ENCODE peak calls at places on chromosomes 5 and 9, in seven cellular contexts. One of them, this sample, is unnamed.

GRCh38 chr5:158212915-158213314 is 354.0 kb upstream of the CLINT1 start:
- DNase-seq in spleen: no peak
- DNase-seq in activated T-helper 1 cell treated with anti-CD3 and anti-CD28 coated beads, Interleukin-12 subunit alpha, Interleukin-12 subunit beta, Interleukin-2, Interleukin-4 antibody, amounts not matched to agents 30 ng/mL and 10 ng/mL and 1 ng/mL, durations not matched to agents 14 hours and 24 hours and 36 hours: no peak
- DNase-seq in NCI-H2081: no peak
- DNase-seq in ELF-1: peak; percentile 8
- DNase-seq in psoas muscle: no peak
- DNase-seq in activated CD4-positive, CD25-positive, alpha-beta regulatory T cell treated with anti-CD3 and anti-CD28 coated beads, Interleukin-2, amount 50 U/mL, for 72 hours: no peak
- DNase-seq in this sample: no peak

GRCh38 chr5:149632311-149633251 is 51.3 kb downstream of the ARHGEF37 start:
- DNase-seq in spleen: no peak
- DNase-seq in psoas muscle: no peak
- DNase-seq in NCI-H2081: no peak
- DNase-seq in ELF-1: no peak
- DNase-seq in activated CD4-positive, CD25-positive, alpha-beta regulatory T cell treated with anti-CD3 and anti-CD28 coated beads, Interleukin-2, amount 50 U/mL, for 72 hours: no peak
- DNase-seq in activated T-helper 1 cell treated with anti-CD3 and anti-CD28 coated beads, Interleukin-12 subunit alpha, Interleukin-12 subunit beta, Interleukin-2, Interleukin-4 antibody, amounts not matched to agents 30 ng/mL and 10 ng/mL and 1 ng/mL, durations not matched to agents 14 hours and 24 hours and 36 hours: no peak
- DNase-seq in this sample: no peak

GRCh38 chr5:148963679-148964078 is 99.2 kb downstream of the SH3TC2 start:
- DNase-seq in psoas muscle: no peak
- DNase-seq in ELF-1: no peak
- DNase-seq in spleen: no peak
- DNase-seq in NCI-H2081: no peak
- DNase-seq in activated T-helper 1 cell treated with anti-CD3 and anti-CD28 coated beads, Interleukin-12 subunit alpha, Interleukin-12 subunit beta, Interleukin-2, Interleukin-4 antibody, amounts not matched to agents 30 ng/mL and 10 ng/mL and 1 ng/mL, durations not matched to agents 14 hours and 24 hours and 36 hours: no peak
- DNase-seq in activated CD4-positive, CD25-positive, alpha-beta regulatory T cell treated with anti-CD3 and anti-CD28 coated beads, Interleukin-2, amount 50 U/mL, for 72 hours: no peak
- DNase-seq in this sample: no peak

GRCh38 chr5:179824745-179825112 is 4.0 kb downstream of the SQSTM1 start:
- DNase-seq in NCI-H2081: no peak
- DNase-seq in psoas muscle: no peak
- DNase-seq in spleen: no peak
- DNase-seq in activated T-helper 1 cell treated with anti-CD3 and anti-CD28 coated beads, Interleukin-12 subunit alpha, Interleukin-12 subunit beta, Interleukin-2, Interleukin-4 antibody, amounts not matched to agents 30 ng/mL and 10 ng/mL and 1 ng/mL, durations not matched to agents 14 hours and 24 hours and 36 hours: no peak
- DNase-seq in ELF-1: no peak
- DNase-seq in activated CD4-positive, CD25-positive, alpha-beta regulatory T cell treated with anti-CD3 and anti-CD28 coated beads, Interleukin-2, amount 50 U/mL, for 72 hours: no peak
- DNase-seq in this sample: no peak

GRCh38 chr9:126223798-126224531 is 102.7 kb upstream of the MVB12B start:
- DNase-seq in psoas muscle: no peak
- DNase-seq in ELF-1: no peak
- DNase-seq in spleen: no peak
- DNase-seq in activated CD4-positive, CD25-positive, alpha-beta regulatory T cell treated with anti-CD3 and anti-CD28 coated beads, Interleukin-2, amount 50 U/mL, for 72 hours: no peak
- DNase-seq in NCI-H2081: no peak
- DNase-seq in activated T-helper 1 cell treated with anti-CD3 and anti-CD28 coated beads, Interleukin-12 subunit alpha, Interleukin-12 subunit beta, Interleukin-2, Interleukin-4 antibody, amounts not matched to agents 30 ng/mL and 10 ng/mL and 1 ng/mL, durations not matched to agents 14 hours and 24 hours and 36 hours: no peak
- DNase-seq in this sample: no peak

GRCh38 chr9:135921749-135922310 is 14.5 kb upstream of the CAMSAP1 start:
- DNase-seq in activated CD4-positive, CD25-positive, alpha-beta regulatory T cell treated with anti-CD3 and anti-CD28 coated beads, Interleukin-2, amount 50 U/mL, for 72 hours: no peak
- DNase-seq in spleen: peak; percentile 50
- DNase-seq in NCI-H2081: no peak
- DNase-seq in activated T-helper 1 cell treated with anti-CD3 and anti-CD28 coated beads, Interleukin-12 subunit alpha, Interleukin-12 subunit beta, Interleukin-2, Interleukin-4 antibody, amounts not matched to agents 30 ng/mL and 10 ng/mL and 1 ng/mL, durations not matched to agents 14 hours and 24 hours and 36 hours: no peak
- DNase-seq in psoas muscle: no peak
- DNase-seq in ELF-1: no peak
- DNase-seq in this sample: no peak

GRCh38 chr5:116273458-116274242 is 188.8 kb downstream of the COMMD10 start:
- DNase-seq in psoas muscle: no peak
- DNase-seq in activated T-helper 1 cell treated with anti-CD3 and anti-CD28 coated beads, Interleukin-12 subunit alpha, Interleukin-12 subunit beta, Interleukin-2, Interleukin-4 antibody, amounts not matched to agents 30 ng/mL and 10 ng/mL and 1 ng/mL, durations not matched to agents 14 hours and 24 hours and 36 hours: no peak
- DNase-seq in activated CD4-positive, CD25-positive, alpha-beta regulatory T cell treated with anti-CD3 and anti-CD28 coated beads, Interleukin-2, amount 50 U/mL, for 72 hours: no peak
- DNase-seq in spleen: no peak
- DNase-seq in NCI-H2081: no peak
- DNase-seq in ELF-1: no peak
- DNase-seq in this sample: no peak

GRCh38 chr5:137137013-137137632 is 362.0 kb downstream of the SPOCK1 start:
- DNase-seq in NCI-H2081: peak; percentile 17
- DNase-seq in spleen: no peak
- DNase-seq in ELF-1: no peak
- DNase-seq in activated T-helper 1 cell treated with anti-CD3 and anti-CD28 coated beads, Interleukin-12 subunit alpha, Interleukin-12 subunit beta, Interleukin-2, Interleukin-4 antibody, amounts not matched to agents 30 ng/mL and 10 ng/mL and 1 ng/mL, durations not matched to agents 14 hours and 24 hours and 36 hours: no peak
- DNase-seq in activated CD4-positive, CD25-positive, alpha-beta regulatory T cell treated with anti-CD3 and anti-CD28 coated beads, Interleukin-2, amount 50 U/mL, for 72 hours: no peak
- DNase-seq in psoas muscle: no peak
- DNase-seq in this sample: no peak

GRCh38 chr9:129141066-129142041 is 30.1 kb downstream of the PTPA start:
- DNase-seq in NCI-H2081: no peak
- DNase-seq in activated T-helper 1 cell treated with anti-CD3 and anti-CD28 coated beads, Interleukin-12 subunit alpha, Interleukin-12 subunit beta, Interleukin-2, Interleukin-4 antibody, amounts not matched to agents 30 ng/mL and 10 ng/mL and 1 ng/mL, durations not matched to agents 14 hours and 24 hours and 36 hours: peak; percentile 21
- DNase-seq in spleen: peak; percentile 82
- DNase-seq in ELF-1: no peak
- DNase-seq in activated CD4-positive, CD25-positive, alpha-beta regulatory T cell treated with anti-CD3 and anti-CD28 coated beads, Interleukin-2, amount 50 U/mL, for 72 hours: no peak
- DNase-seq in psoas muscle: peak; percentile 44
- DNase-seq in this sample: no peak

GRCh38 chr9:122819791-122820489 is 8.4 kb downstream of the PDCL start:
- DNase-seq in ELF-1: no peak
- DNase-seq in activated CD4-positive, CD25-positive, alpha-beta regulatory T cell treated with anti-CD3 and anti-CD28 coated beads, Interleukin-2, amount 50 U/mL, for 72 hours: no peak
- DNase-seq in activated T-helper 1 cell treated with anti-CD3 and anti-CD28 coated beads, Interleukin-12 subunit alpha, Interleukin-12 subunit beta, Interleukin-2, Interleukin-4 antibody, amounts not matched to agents 30 ng/mL and 10 ng/mL and 1 ng/mL, durations not matched to agents 14 hours and 24 hours and 36 hours: no peak
- DNase-seq in NCI-H2081: no peak
- DNase-seq in spleen: no peak
- DNase-seq in psoas muscle: no peak
- DNase-seq in this sample: peak; percentile 48

GRCh38 chr9:117480251-117480650 is 65.4 kb upstream of the ASTN2 start:
- DNase-seq in spleen: no peak
- DNase-seq in activated T-helper 1 cell treated with anti-CD3 and anti-CD28 coated beads, Interleukin-12 subunit alpha, Interleukin-12 subunit beta, Interleukin-2, Interleukin-4 antibody, amounts not matched to agents 30 ng/mL and 10 ng/mL and 1 ng/mL, durations not matched to agents 14 hours and 24 hours and 36 hours: no peak
- DNase-seq in activated CD4-positive, CD25-positive, alpha-beta regulatory T cell treated with anti-CD3 and anti-CD28 coated beads, Interleukin-2, amount 50 U/mL, for 72 hours: no peak
- DNase-seq in psoas muscle: no peak
- DNase-seq in ELF-1: no peak
- DNase-seq in NCI-H2081: no peak
- DNase-seq in this sample: no peak

GRCh38 chr9:127936347-127936852 is 1.3 kb downstream of the DPM2 start:
- DNase-seq in ELF-1: no peak
- DNase-seq in spleen: no peak
- DNase-seq in psoas muscle: no peak
- DNase-seq in NCI-H2081: no peak
- DNase-seq in activated T-helper 1 cell treated with anti-CD3 and anti-CD28 coated beads, Interleukin-12 subunit alpha, Interleukin-12 subunit beta, Interleukin-2, Interleukin-4 antibody, amounts not matched to agents 30 ng/mL and 10 ng/mL and 1 ng/mL, durations not matched to agents 14 hours and 24 hours and 36 hours: no peak
- DNase-seq in activated CD4-positive, CD25-positive, alpha-beta regulatory T cell treated with anti-CD3 and anti-CD28 coated beads, Interleukin-2, amount 50 U/mL, for 72 hours: no peak
- DNase-seq in this sample: no peak

GRCh38 chr5:135457424-135458071 is 5.4 kb upstream of the TIFAB start:
- DNase-seq in psoas muscle: peak; percentile 57
- DNase-seq in ELF-1: peak; percentile 88
- DNase-seq in activated CD4-positive, CD25-positive, alpha-beta regulatory T cell treated with anti-CD3 and anti-CD28 coated beads, Interleukin-2, amount 50 U/mL, for 72 hours: peak; percentile 69
- DNase-seq in activated T-helper 1 cell treated with anti-CD3 and anti-CD28 coated beads, Interleukin-12 subunit alpha, Interleukin-12 subunit beta, Interleukin-2, Interleukin-4 antibody, amounts not matched to agents 30 ng/mL and 10 ng/mL and 1 ng/mL, durations not matched to agents 14 hours and 24 hours and 36 hours: peak; percentile 36
- DNase-seq in spleen: peak; percentile 89
- DNase-seq in NCI-H2081: peak; percentile 23
- DNase-seq in this sample: no peak

GRCh38 chr5:36607114-36607561 is 732 bp downstream of the SLC1A3 start:
- DNase-seq in activated CD4-positive, CD25-positive, alpha-beta regulatory T cell treated with anti-CD3 and anti-CD28 coated beads, Interleukin-2, amount 50 U/mL, for 72 hours: no peak
- DNase-seq in psoas muscle: peak; percentile 25
- DNase-seq in spleen: no peak
- DNase-seq in NCI-H2081: peak; percentile 25
- DNase-seq in activated T-helper 1 cell treated with anti-CD3 and anti-CD28 coated beads, Interleukin-12 subunit alpha, Interleukin-12 subunit beta, Interleukin-2, Interleukin-4 antibody, amounts not matched to agents 30 ng/mL and 10 ng/mL and 1 ng/mL, durations not matched to agents 14 hours and 24 hours and 36 hours: no peak
- DNase-seq in ELF-1: peak; percentile 68
- DNase-seq in this sample: no peak

GRCh38 chr9:110648698-110649097 is 19.9 kb upstream of the MUSK start:
- DNase-seq in spleen: no peak
- DNase-seq in NCI-H2081: no peak
- DNase-seq in activated T-helper 1 cell treated with anti-CD3 and anti-CD28 coated beads, Interleukin-12 subunit alpha, Interleukin-12 subunit beta, Interleukin-2, Interleukin-4 antibody, amounts not matched to agents 30 ng/mL and 10 ng/mL and 1 ng/mL, durations not matched to agents 14 hours and 24 hours and 36 hours: no peak
- DNase-seq in psoas muscle: no peak
- DNase-seq in activated CD4-positive, CD25-positive, alpha-beta regulatory T cell treated with anti-CD3 and anti-CD28 coated beads, Interleukin-2, amount 50 U/mL, for 72 hours: no peak
- DNase-seq in ELF-1: no peak
- DNase-seq in this sample: no peak

GRCh38 chr9:35690447-35691324 is 961 bp upstream of the TPM2 start:
- DNase-seq in activated T-helper 1 cell treated with anti-CD3 and anti-CD28 coated beads, Interleukin-12 subunit alpha, Interleukin-12 subunit beta, Interleukin-2, Interleukin-4 antibody, amounts not matched to agents 30 ng/mL and 10 ng/mL and 1 ng/mL, durations not matched to agents 14 hours and 24 hours and 36 hours: peak; percentile 9
- DNase-seq in activated CD4-positive, CD25-positive, alpha-beta regulatory T cell treated with anti-CD3 and anti-CD28 coated beads, Interleukin-2, amount 50 U/mL, for 72 hours: no peak
- DNase-seq in ELF-1: peak; percentile 25
- DNase-seq in psoas muscle: peak; percentile 86
- DNase-seq in spleen: peak; percentile 86
- DNase-seq in NCI-H2081: peak; percentile 43
- DNase-seq in this sample: no peak

GRCh38 chr5:64166201-64166959 is 737 bp downstream of the RNF180 start:
- DNase-seq in psoas muscle: no peak
- DNase-seq in activated CD4-positive, CD25-positive, alpha-beta regulatory T cell treated with anti-CD3 and anti-CD28 coated beads, Interleukin-2, amount 50 U/mL, for 72 hours: no peak
- DNase-seq in ELF-1: no peak
- DNase-seq in NCI-H2081: no peak
- DNase-seq in activated T-helper 1 cell treated with anti-CD3 and anti-CD28 coated beads, Interleukin-12 subunit alpha, Interleukin-12 subunit beta, Interleukin-2, Interleukin-4 antibody, amounts not matched to agents 30 ng/mL and 10 ng/mL and 1 ng/mL, durations not matched to agents 14 hours and 24 hours and 36 hours: no peak
- DNase-seq in spleen: peak; percentile 68
- DNase-seq in this sample: no peak

GRCh38 chr5:135242496-135243193 is 156.4 kb downstream of the MACROH2A1 start:
- DNase-seq in ELF-1: no peak
- DNase-seq in psoas muscle: peak; percentile 66
- DNase-seq in spleen: no peak
- DNase-seq in activated T-helper 1 cell treated with anti-CD3 and anti-CD28 coated beads, Interleukin-12 subunit alpha, Interleukin-12 subunit beta, Interleukin-2, Interleukin-4 antibody, amounts not matched to agents 30 ng/mL and 10 ng/mL and 1 ng/mL, durations not matched to agents 14 hours and 24 hours and 36 hours: no peak
- DNase-seq in NCI-H2081: no peak
- DNase-seq in activated CD4-positive, CD25-positive, alpha-beta regulatory T cell treated with anti-CD3 and anti-CD28 coated beads, Interleukin-2, amount 50 U/mL, for 72 hours: no peak
- DNase-seq in this sample: no peak

GRCh38 chr9:132583584-132584304 is 1.3 kb downstream of the BARHL1 start:
- DNase-seq in activated T-helper 1 cell treated with anti-CD3 and anti-CD28 coated beads, Interleukin-12 subunit alpha, Interleukin-12 subunit beta, Interleukin-2, Interleukin-4 antibody, amounts not matched to agents 30 ng/mL and 10 ng/mL and 1 ng/mL, durations not matched to agents 14 hours and 24 hours and 36 hours: no peak
- DNase-seq in activated CD4-positive, CD25-positive, alpha-beta regulatory T cell treated with anti-CD3 and anti-CD28 coated beads, Interleukin-2, amount 50 U/mL, for 72 hours: no peak
- DNase-seq in ELF-1: no peak
- DNase-seq in NCI-H2081: no peak
- DNase-seq in spleen: no peak
- DNase-seq in psoas muscle: no peak
- DNase-seq in this sample: no peak

GRCh38 chr9:117555964-117556629 is 141.2 kb upstream of the ASTN2 start:
- DNase-seq in ELF-1: peak; percentile 70
- DNase-seq in psoas muscle: peak; percentile 24
- DNase-seq in activated CD4-positive, CD25-positive, alpha-beta regulatory T cell treated with anti-CD3 and anti-CD28 coated beads, Interleukin-2, amount 50 U/mL, for 72 hours: peak; percentile 29
- DNase-seq in activated T-helper 1 cell treated with anti-CD3 and anti-CD28 coated beads, Interleukin-12 subunit alpha, Interleukin-12 subunit beta, Interleukin-2, Interleukin-4 antibody, amounts not matched to agents 30 ng/mL and 10 ng/mL and 1 ng/mL, durations not matched to agents 14 hours and 24 hours and 36 hours: peak; percentile 1
- DNase-seq in spleen: no peak
- DNase-seq in NCI-H2081: peak; percentile 9
- DNase-seq in this sample: peak; percentile 61

GRCh38 chr5:148939676-148940075 is 113.3 kb downstream of the ADRB2 start:
- DNase-seq in ELF-1: no peak
- DNase-seq in activated CD4-positive, CD25-positive, alpha-beta regulatory T cell treated with anti-CD3 and anti-CD28 coated beads, Interleukin-2, amount 50 U/mL, for 72 hours: no peak
- DNase-seq in spleen: no peak
- DNase-seq in NCI-H2081: no peak
- DNase-seq in psoas muscle: no peak
- DNase-seq in activated T-helper 1 cell treated with anti-CD3 and anti-CD28 coated beads, Interleukin-12 subunit alpha, Interleukin-12 subunit beta, Interleukin-2, Interleukin-4 antibody, amounts not matched to agents 30 ng/mL and 10 ng/mL and 1 ng/mL, durations not matched to agents 14 hours and 24 hours and 36 hours: no peak
- DNase-seq in this sample: no peak

GRCh38 chr9:125655691-125656410 is 51.2 kb downstream of the MAPKAP1 start:
- DNase-seq in NCI-H2081: no peak
- DNase-seq in activated T-helper 1 cell treated with anti-CD3 and anti-CD28 coated beads, Interleukin-12 subunit alpha, Interleukin-12 subunit beta, Interleukin-2, Interleukin-4 antibody, amounts not matched to agents 30 ng/mL and 10 ng/mL and 1 ng/mL, durations not matched to agents 14 hours and 24 hours and 36 hours: no peak
- DNase-seq in activated CD4-positive, CD25-positive, alpha-beta regulatory T cell treated with anti-CD3 and anti-CD28 coated beads, Interleukin-2, amount 50 U/mL, for 72 hours: no peak
- DNase-seq in psoas muscle: no peak
- DNase-seq in spleen: no peak
- DNase-seq in ELF-1: no peak
- DNase-seq in this sample: no peak

GRCh38 chr5:142472306-142472951 is 147.6 kb upstream of the SPRY4 start:
- DNase-seq in NCI-H2081: no peak
- DNase-seq in psoas muscle: no peak
- DNase-seq in activated T-helper 1 cell treated with anti-CD3 and anti-CD28 coated beads, Interleukin-12 subunit alpha, Interleukin-12 subunit beta, Interleukin-2, Interleukin-4 antibody, amounts not matched to agents 30 ng/mL and 10 ng/mL and 1 ng/mL, durations not matched to agents 14 hours and 24 hours and 36 hours: peak; percentile 17
- DNase-seq in ELF-1: no peak
- DNase-seq in spleen: no peak
- DNase-seq in activated CD4-positive, CD25-positive, alpha-beta regulatory T cell treated with anti-CD3 and anti-CD28 coated beads, Interleukin-2, amount 50 U/mL, for 72 hours: no peak
- DNase-seq in this sample: no peak

GRCh38 chr9:98018347-98018746 is 35.2 kb downstream of the ANP32B start:
- DNase-seq in activated T-helper 1 cell treated with anti-CD3 and anti-CD28 coated beads, Interleukin-12 subunit alpha, Interleukin-12 subunit beta, Interleukin-2, Interleukin-4 antibody, amounts not matched to agents 30 ng/mL and 10 ng/mL and 1 ng/mL, durations not matched to agents 14 hours and 24 hours and 36 hours: no peak
- DNase-seq in activated CD4-positive, CD25-positive, alpha-beta regulatory T cell treated with anti-CD3 and anti-CD28 coated beads, Interleukin-2, amount 50 U/mL, for 72 hours: no peak
- DNase-seq in psoas muscle: no peak
- DNase-seq in NCI-H2081: no peak
- DNase-seq in ELF-1: no peak
- DNase-seq in spleen: no peak
- DNase-seq in this sample: no peak

GRCh38 chr9:97803167-97804058 is 49.6 kb upstream of the FOXE1 start:
- DNase-seq in psoas muscle: peak; percentile 60
- DNase-seq in activated CD4-positive, CD25-positive, alpha-beta regulatory T cell treated with anti-CD3 and anti-CD28 coated beads, Interleukin-2, amount 50 U/mL, for 72 hours: peak; percentile 77
- DNase-seq in spleen: peak; percentile 94
- DNase-seq in NCI-H2081: peak; percentile 87
- DNase-seq in ELF-1: peak; percentile 82
- DNase-seq in activated T-helper 1 cell treated with anti-CD3 and anti-CD28 coated beads, Interleukin-12 subunit alpha, Interleukin-12 subunit beta, Interleukin-2, Interleukin-4 antibody, amounts not matched to agents 30 ng/mL and 10 ng/mL and 1 ng/mL, durations not matched to agents 14 hours and 24 hours and 36 hours: peak; percentile 66
- DNase-seq in this sample: peak; percentile 67

GRCh38 chr9:123686131-123686848 is 243.6 kb downstream of the DENND1A start:
- DNase-seq in activated CD4-positive, CD25-positive, alpha-beta regulatory T cell treated with anti-CD3 and anti-CD28 coated beads, Interleukin-2, amount 50 U/mL, for 72 hours: no peak
- DNase-seq in psoas muscle: no peak
- DNase-seq in activated T-helper 1 cell treated with anti-CD3 and anti-CD28 coated beads, Interleukin-12 subunit alpha, Interleukin-12 subunit beta, Interleukin-2, Interleukin-4 antibody, amounts not matched to agents 30 ng/mL and 10 ng/mL and 1 ng/mL, durations not matched to agents 14 hours and 24 hours and 36 hours: no peak
- DNase-seq in spleen: no peak
- DNase-seq in ELF-1: no peak
- DNase-seq in NCI-H2081: peak; percentile 41
- DNase-seq in this sample: no peak

GRCh38 chr5:154078305-154078704 is 39.5 kb downstream of the MFAP3 start:
- DNase-seq in spleen: no peak
- DNase-seq in psoas muscle: no peak
- DNase-seq in NCI-H2081: peak; percentile 96
- DNase-seq in activated CD4-positive, CD25-positive, alpha-beta regulatory T cell treated with anti-CD3 and anti-CD28 coated beads, Interleukin-2, amount 50 U/mL, for 72 hours: no peak
- DNase-seq in ELF-1: no peak
- DNase-seq in activated T-helper 1 cell treated with anti-CD3 and anti-CD28 coated beads, Interleukin-12 subunit alpha, Interleukin-12 subunit beta, Interleukin-2, Interleukin-4 antibody, amounts not matched to agents 30 ng/mL and 10 ng/mL and 1 ng/mL, durations not matched to agents 14 hours and 24 hours and 36 hours: no peak
- DNase-seq in this sample: peak; percentile 31

GRCh38 chr5:65801332-65801731 is 79.3 kb downstream of the NLN start:
- DNase-seq in activated T-helper 1 cell treated with anti-CD3 and anti-CD28 coated beads, Interleukin-12 subunit alpha, Interleukin-12 subunit beta, Interleukin-2, Interleukin-4 antibody, amounts not matched to agents 30 ng/mL and 10 ng/mL and 1 ng/mL, durations not matched to agents 14 hours and 24 hours and 36 hours: no peak
- DNase-seq in activated CD4-positive, CD25-positive, alpha-beta regulatory T cell treated with anti-CD3 and anti-CD28 coated beads, Interleukin-2, amount 50 U/mL, for 72 hours: no peak
- DNase-seq in ELF-1: no peak
- DNase-seq in psoas muscle: no peak
- DNase-seq in spleen: no peak
- DNase-seq in NCI-H2081: no peak
- DNase-seq in this sample: no peak

GRCh38 chr9:68975644-68976043 is 38.3 kb downstream of the PRKACG start:
- DNase-seq in NCI-H2081: no peak
- DNase-seq in activated T-helper 1 cell treated with anti-CD3 and anti-CD28 coated beads, Interleukin-12 subunit alpha, Interleukin-12 subunit beta, Interleukin-2, Interleukin-4 antibody, amounts not matched to agents 30 ng/mL and 10 ng/mL and 1 ng/mL, durations not matched to agents 14 hours and 24 hours and 36 hours: no peak
- DNase-seq in activated CD4-positive, CD25-positive, alpha-beta regulatory T cell treated with anti-CD3 and anti-CD28 coated beads, Interleukin-2, amount 50 U/mL, for 72 hours: no peak
- DNase-seq in psoas muscle: no peak
- DNase-seq in ELF-1: no peak
- DNase-seq in spleen: no peak
- DNase-seq in this sample: no peak

GRCh38 chr9:129437626-129438323 is 183.1 kb downstream of the C9orf50 start:
- DNase-seq in ELF-1: no peak
- DNase-seq in activated T-helper 1 cell treated with anti-CD3 and anti-CD28 coated beads, Interleukin-12 subunit alpha, Interleukin-12 subunit beta, Interleukin-2, Interleukin-4 antibody, amounts not matched to agents 30 ng/mL and 10 ng/mL and 1 ng/mL, durations not matched to agents 14 hours and 24 hours and 36 hours: no peak
- DNase-seq in spleen: no peak
- DNase-seq in NCI-H2081: no peak
- DNase-seq in psoas muscle: no peak
- DNase-seq in activated CD4-positive, CD25-positive, alpha-beta regulatory T cell treated with anti-CD3 and anti-CD28 coated beads, Interleukin-2, amount 50 U/mL, for 72 hours: no peak
- DNase-seq in this sample: no peak

GRCh38 chr5:60668715-60669304 is 31.2 kb downstream of the DEPDC1B start:
- DNase-seq in ELF-1: no peak
- DNase-seq in psoas muscle: no peak
- DNase-seq in activated T-helper 1 cell treated with anti-CD3 and anti-CD28 coated beads, Interleukin-12 subunit alpha, Interleukin-12 subunit beta, Interleukin-2, Interleukin-4 antibody, amounts not matched to agents 30 ng/mL and 10 ng/mL and 1 ng/mL, durations not matched to agents 14 hours and 24 hours and 36 hours: no peak
- DNase-seq in activated CD4-positive, CD25-positive, alpha-beta regulatory T cell treated with anti-CD3 and anti-CD28 coated beads, Interleukin-2, amount 50 U/mL, for 72 hours: no peak
- DNase-seq in NCI-H2081: peak; percentile 6
- DNase-seq in spleen: no peak
- DNase-seq in this sample: no peak

This sample was measured in DMS153.